ENCODE peak calls at places on chromosomes 7 and 10, in ten cellular contexts. R is body of pancreas, F is breast epithelium, U is uterus, T is IMR-90, N is A549, C is lower leg skin, P is sigmoid colon, Y is heart left ventricle, V is adrenal gland. W is an unnamed sample.

GRCh38 chr7:90938371-90938770 is 325.9 kb upstream of the FZD1 start:
- DNase-seq in R (no peak), Y (no peak), N (no peak), P (no peak), F (no peak), V (no peak), U (no peak), C (no peak), T (peak; percentile 41), W (no peak)

GRCh38 chr7:132469264-132469663 is 107.0 kb downstream of the PLXNA4 start:
- DNase-seq in U (no peak), F (no peak), V (no peak), R (no peak), P (no peak), T (no peak), C (no peak), N (no peak), Y (no peak), W (no peak)

GRCh38 chr10:10798543-10799192 is 219.0 kb upstream of the CELF2 start:
- DNase-seq in R (no peak), N (no peak), P (peak; percentile 71), C (no peak), T (no peak), F (no peak), Y (no peak), V (no peak), U (peak; percentile 47), W (no peak)

GRCh38 chr7:142809671-142810070 is 38.9 kb downstream of the PRSS2 start:
- DNase-seq in R (no peak), C (no peak), P (no peak), T (no peak), V (no peak), Y (no peak), F (no peak), U (no peak), N (no peak), W (no peak)

GRCh38 chr10:126434235-126434634 is 46.0 kb upstream of the ADAM12 start:
- DNase-seq in Y (no peak), P (no peak), N (no peak), U (no peak), R (no peak), T (no peak), F (no peak), V (no peak), C (no peak), W (no peak)

GRCh38 chr10:69220510-69220909 is 378 bp downstream of the HKDC1 start:
- DNase-seq in T (no peak), N (peak; percentile 39), F (no peak), C (no peak), V (no peak), P (no peak), U (no peak), R (no peak), Y (no peak), W (no peak)

GRCh38 chr10:113381906-113382562 is 170.8 kb upstream of the HABP2 start:
- DNase-seq in P (no peak), C (no peak), T (peak; percentile 57), Y (peak; percentile 27), V (peak; percentile 53), R (no peak), N (no peak), F (no peak), U (no peak), W (no peak)

GRCh38 chr7:116165717-116166116 is 44.6 kb upstream of the TES start:
- DNase-seq in P (no peak), U (no peak), C (no peak), R (no peak), Y (no peak), F (no peak), V (no peak), T (no peak), N (no peak), W (no peak)

GRCh38 chr7:126574276-126574675 is 678.5 kb downstream of the GRM8 start:
- DNase-seq in P (no peak), F (no peak), N (peak; percentile 7), Y (no peak), V (no peak), T (no peak), C (no peak), U (no peak), R (no peak), W (no peak)

DNA sequence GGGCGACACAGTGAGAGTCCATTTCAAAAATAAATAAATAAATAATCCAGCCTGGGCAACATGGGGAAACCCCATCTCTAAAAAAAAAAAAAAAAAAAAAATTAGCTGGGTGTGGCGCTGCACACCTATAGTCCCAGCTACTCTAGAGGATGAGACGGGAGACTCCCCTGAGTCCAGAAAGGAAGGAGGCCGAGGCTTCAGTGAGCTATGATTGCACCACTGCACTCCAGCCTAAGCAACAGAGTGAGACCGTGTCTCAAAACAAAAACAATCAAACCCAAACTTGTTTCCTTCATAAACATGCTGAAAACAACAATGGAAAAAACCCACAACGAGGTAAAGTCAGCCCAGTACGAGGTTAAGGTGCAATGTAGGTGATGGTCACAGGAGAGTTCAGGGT is 1.2 kb downstream of the COX19 start:
- DNase-seq in V (no peak), R (no peak), U (no peak), T (no peak), N (no peak), P (no peak), C (no peak), Y (no peak), F (no peak), W (no peak)
- TF ChIP-seq POLR2A in V (peak; percentile 6), R (no peak), U (no peak), T (no peak), N (no peak), P (no peak), C (no peak), Y (no peak), F (no peak), W (no peak)

DNA sequence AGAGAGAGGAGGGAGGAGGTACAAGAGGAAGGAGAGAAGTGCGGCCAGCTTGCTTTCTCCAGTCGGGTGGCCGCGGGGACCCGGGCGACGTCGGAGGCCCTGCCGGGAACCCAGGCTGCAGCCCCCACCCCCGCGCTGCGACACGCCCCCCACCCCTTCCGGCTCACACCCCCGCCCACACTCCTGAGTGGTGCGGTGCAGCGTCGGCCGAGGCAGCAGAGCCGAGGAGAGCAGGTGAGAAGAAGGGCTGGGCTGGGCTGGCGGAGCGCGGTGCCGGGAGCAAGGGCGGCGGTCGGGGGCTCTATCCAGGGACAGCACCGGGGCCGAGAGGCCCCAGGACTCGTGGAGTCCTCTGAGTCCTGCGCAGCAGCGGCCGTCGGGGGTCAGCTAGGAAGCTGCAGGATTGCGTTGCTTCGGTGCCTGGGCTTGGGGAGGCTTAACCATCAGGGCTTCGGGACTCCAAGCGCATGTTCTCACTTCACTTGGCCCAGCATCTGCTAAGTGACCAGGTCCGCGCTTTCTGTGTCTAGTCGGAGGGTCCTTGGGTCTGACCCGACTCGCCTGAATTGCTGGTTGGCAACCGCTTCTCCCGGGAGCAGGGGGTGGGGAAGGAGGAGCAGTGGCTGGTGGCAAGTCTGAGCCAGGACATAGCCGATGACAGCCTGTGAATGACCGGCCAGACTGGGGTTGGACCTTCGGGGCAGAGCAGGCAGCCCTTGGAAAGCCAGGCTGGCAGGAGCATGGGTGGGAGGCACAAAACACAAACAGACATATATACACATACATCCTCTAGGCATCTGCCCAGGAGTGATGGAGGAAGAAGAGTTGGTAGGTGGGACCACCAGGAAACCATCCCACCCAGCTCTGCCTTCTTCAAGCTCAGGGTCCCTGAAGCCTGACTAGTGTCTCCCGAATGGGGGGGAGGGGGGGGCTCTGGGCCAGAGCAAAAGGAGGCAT is 683 bp downstream of the CHAT start:
- DNase-seq in U (no peak), C (no peak), N (no peak), F (peak; percentile 48), P (peak; percentile 41), V (no peak), Y (no peak), T (no peak), R (no peak), W (no peak)
- H3K4me3 ChIP-seq in U (no peak overlapping the region), C (no peak overlapping the region), N (no peak overlapping the region), F (no peak overlapping the region), P (no peak overlapping the region), V (no peak overlapping the region), Y (no peak overlapping the region), T (no peak overlapping the region), R (no peak overlapping the region), W (no peak overlapping the region)

GRCh38 chr7:99408347-99409191 is at the start of the genes BUD31 and PDAP1:
- DNase-seq in N (peak; percentile 96), V (peak; percentile 98), R (peak; percentile 92), P (peak; percentile 97), F (peak; percentile 92), Y (peak; percentile 94), C (peak; percentile 94), T (peak; percentile 95), U (peak; percentile 93), W (peak; percentile 94)
- TF ChIP-seq POLR2A in N (peak; percentile 86), V (peak; percentile 94), R (peak; percentile 95), P (peak; percentile 75), F (no peak), Y (peak; percentile 69), C (peak; percentile 47), T (peak; percentile 95), U (peak; percentile 77), W (peak; percentile 50)

GRCh38 chr10:95485030-95485429 is 76.1 kb downstream of the SORBS1 start:
- DNase-seq in N (no peak), P (no peak), Y (no peak), V (no peak), U (no peak), C (no peak), F (no peak), T (no peak), R (no peak), W (no peak)

GRCh38 chr10:95480901-95481491 is 80.2 kb downstream of the SORBS1 start:
- DNase-seq in R (no peak), U (no peak), T (no peak), F (no peak), Y (no peak), V (no peak), N (no peak), P (no peak), C (no peak), W (no peak)

GRCh38 chr10:95480102-95480900 is 80.9 kb downstream of the SORBS1 start:
- DNase-seq in C (peak; percentile 43), Y (peak; percentile 62), F (no peak), T (no peak), V (peak; percentile 67), P (peak; percentile 77), R (no peak), U (peak; percentile 51), N (no peak), W (peak; percentile 37)

GRCh38 chr10:95485445-95485844 is 75.7 kb downstream of the SORBS1 start:
- DNase-seq in U (no peak), R (no peak), P (peak; percentile 39), V (no peak), F (no peak), C (no peak), Y (no peak), T (no peak), N (no peak), W (no peak)

DNA sequence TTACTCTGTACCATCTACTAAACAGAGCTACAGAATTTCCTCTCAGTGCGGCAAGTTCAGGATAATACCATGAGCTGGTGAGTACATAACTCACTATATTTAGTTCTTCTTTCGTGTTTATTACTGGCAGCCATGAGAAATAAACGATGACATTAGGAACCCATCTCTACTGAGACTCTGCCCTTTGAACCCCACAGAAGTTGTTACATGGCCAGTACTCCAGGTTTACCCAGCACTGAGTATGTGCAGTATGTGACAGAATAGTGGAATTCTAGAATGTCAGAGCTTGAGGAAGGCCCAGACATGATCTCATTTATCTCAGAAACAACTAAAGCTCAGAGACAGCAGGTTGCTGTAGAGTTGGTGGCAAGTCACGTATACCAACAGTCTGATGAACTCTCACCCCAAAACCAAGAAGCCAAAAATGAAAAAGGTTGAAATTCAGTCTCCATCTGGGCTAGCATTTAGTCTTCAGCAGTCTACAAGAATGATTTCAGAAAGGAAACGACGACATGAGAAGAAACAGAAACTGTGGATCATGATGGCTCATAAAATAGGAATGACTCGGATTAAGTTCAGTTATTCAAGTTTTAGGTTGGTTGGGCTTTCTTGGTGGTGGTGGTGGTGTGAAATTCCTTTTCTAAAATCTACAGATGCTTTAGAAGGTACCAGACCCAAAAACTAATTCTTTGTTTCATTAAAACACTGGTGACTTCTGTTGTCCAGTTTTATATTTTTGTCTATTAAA is 78.5 kb downstream of the SORBS1 start:
- DNase-seq in N (no peak), U (no peak), R (no peak), T (no peak), P (no peak), Y (no peak), F (no peak), C (no peak), V (no peak), W (no peak)
- H3K4me3 ChIP-seq in N (no peak overlapping the region), U (no peak overlapping the region), R (no peak overlapping the region), T (no peak overlapping the region), P (no peak overlapping the region), Y (no peak overlapping the region), F (no peak overlapping the region), C (no peak overlapping the region), V (no peak overlapping the region), W (no peak overlapping the region)

W was measured in tibial nerve.